ENCODE peak calls at places on chromosome X, in four cellular contexts. P is K562, H is endothelial cell of umbilical vein, I is GM12878. Q is an unnamed sample.

GRCh38 chrX:11438767-11439166 is 145.6 kb downstream of the AMELX start:
- DNase-seq in P (no peak), H (no peak), I (no peak), Q (peak; percentile 68)

GRCh38 chrX:135345328-135345645 is 36.0 kb downstream of the ETDC start:
- DNase-seq in I (no peak), H (peak; percentile 81), P (peak; percentile 28), Q (peak; percentile 49)

GRCh38 chrX:69504626-69505612 is 793 bp downstream of the NALF2 start:
- DNase-seq in I (no peak), H (no peak), P (no peak), Q (no peak)

GRCh38 chrX:100647095-100647494 is 3.1 kb downstream of the SRPX2 start:
- DNase-seq in P (no peak), H (peak; percentile 41), I (no peak), Q (no peak)

GRCh38 chrX:139559383-139560042 is 29.0 kb downstream of the F9 start:
- DNase-seq in I (peak; percentile 30), P (peak; percentile 64), H (peak; percentile 26), Q (peak; percentile 43)

GRCh38 chrX:141632124-141632523 is 42.6 kb downstream of the SPANXA2 start:
- DNase-seq in P (no peak), I (no peak), H (no peak), Q (no peak)

GRCh38 chrX:110131031-110131430 is 128.1 kb downstream of the TMEM164 start:
- DNase-seq in P (no peak), H (no peak), I (no peak), Q (no peak)

GRCh38 chrX:11059923-11060322 is 51.2 kb upstream of the HCCS start:
- DNase-seq in I (no peak), H (no peak), P (peak; percentile 3), Q (peak; percentile 35)

GRCh38 chrX:20372533-20372932 is 105.8 kb upstream of the RPS6KA3 start:
- DNase-seq in I (no peak), P (no peak), H (no peak), Q (no peak)

GRCh38 chrX:103666202-103667107 is 20.0 kb downstream of the MORF4L2 start:
- DNase-seq in P (no peak), I (no peak), H (no peak), Q (peak; percentile 38)

GRCh38 chrX:123779908-123780396 is 47.1 kb upstream of the THOC2 start:
- DNase-seq in P (peak; percentile 34), H (no peak), I (no peak), Q (no peak)

GRCh38 chrX:115892056-115892708 is 278.4 kb upstream of the AGTR2 start:
- DNase-seq in H (no peak), I (no peak), P (no peak), Q (no peak)

GRCh38 chrX:81286608-81287007 is 84.7 kb downstream of the SH3BGRL start:
- DNase-seq in I (no peak), H (no peak), P (no peak), Q (peak; percentile 26)

GRCh38 chrX:118526149-118526548 is 30.5 kb downstream of the DOCK11 start:
- DNase-seq in P (peak; percentile 41), H (no peak), I (no peak), Q (no peak)

GRCh38 chrX:117095393-117095792 is 632.6 kb upstream of the CT83 start:
- DNase-seq in I (no peak), P (no peak), H (no peak), Q (no peak)

GRCh38 chrX:131723646-131724045 is 179.8 kb downstream of the OR13H1 start:
- DNase-seq in P (no peak), H (no peak), I (no peak), Q (no peak)

GRCh38 chrX:120840826-120841225 is 34.8 kb downstream of the CT47B1 start:
- DNase-seq in I (no peak), H (peak; percentile 2), P (no peak), Q (no peak)

GRCh38 chrX:9785944-9786741 is at the start of gene SHROOM2:
- DNase-seq in I (no peak), H (no peak), P (no peak), Q (no peak)

GRCh38 chrX:34521563-34521962 is 135.5 kb downstream of the TMEM47 start:
- DNase-seq in H (peak; percentile 51), P (no peak), I (no peak), Q (peak; percentile 2)

GRCh38 chrX:119503484-119503861 is 35.2 kb downstream of the SLC25A5 start:
- DNase-seq in P (no peak), I (no peak), H (peak; percentile 59), Q (peak; percentile 81)

GRCh38 chrX:14697453-14697852 is 168.1 kb downstream of the GLRA2 start:
- DNase-seq in I (no peak), H (peak; percentile 6), P (peak; percentile 25), Q (no peak)

GRCh38 chrX:43589735-43590515 is 66.2 kb upstream of the MAOA start:
- DNase-seq in H (no peak), I (no peak), P (no peak), Q (no peak)

GRCh38 chrX:153623310-153624029 is 23.5 kb upstream of the DUSP9 start:
- DNase-seq in P (no peak), H (no peak), I (no peak), Q (no peak)

GRCh38 chrX:72358313-72358712 is 52.6 kb upstream of the CITED1 start:
- DNase-seq in H (no peak), P (no peak), I (no peak), Q (peak; percentile 33)

GRCh38 chrX:132227383-132228112 is 8.3 kb upstream of the RAP2C start:
- DNase-seq in I (no peak), H (no peak), P (no peak), Q (peak; percentile 27)

GRCh38 chrX:107563851-107564250 is 64.5 kb upstream of the PRPS1 start:
- DNase-seq in P (no peak), I (no peak), H (no peak), Q (no peak)

GRCh38 chrX:77446029-77446585 is 1.1 kb upstream of the FGF16 start:
- DNase-seq in P (no peak), H (peak; percentile 86), I (no peak), Q (no peak)

GRCh38 chrX:9466115-9466495 is 1.2 kb downstream of the TBL1X start:
- DNase-seq in P (peak; percentile 66), H (peak; percentile 23), I (no peak), Q (peak; percentile 21)

GRCh38 chrX:136205882-136206281 is 45.3 kb downstream of the MAP7D3 start:
- DNase-seq in H (no peak), P (no peak), I (no peak), Q (no peak)

GRCh38 chrX:129654652-129655546 is at the start of gene APLN:
- DNase-seq in H (peak; percentile 55), P (peak; percentile 37), I (no peak), Q (peak; percentile 19)

GRCh38 chrX:77493677-77494553 is 46.7 kb downstream of the FGF16 start:
- DNase-seq in I (no peak), P (peak; percentile 75), H (no peak), Q (peak; percentile 88)

GRCh38 chrX:74949717-74950116 is 24.5 kb upstream of the NEXMIF start:
- DNase-seq in I (no peak), H (no peak), P (peak; percentile 0), Q (no peak)

GRCh38 chrX:135522878-135523693 is 2.6 kb downstream of the INTS6L start:
- DNase-seq in P (no peak), I (no peak), H (no peak), Q (no peak)

GRCh38 chrX:132909643-132910042 is 48.8 kb downstream of the HS6ST2 start:
- DNase-seq in H (no peak), P (no peak), I (no peak), Q (peak; percentile 5)

GRCh38 chrX:102959471-102959870 is 22.4 kb downstream of the RAB40AL start:
- DNase-seq in I (no peak), P (no peak), H (no peak), Q (peak; percentile 65)

GRCh38 chrX:120000490-120001246 is 57.1 kb upstream of the NKAP start:
- DNase-seq in P (no peak), I (no peak), H (no peak), Q (peak; percentile 1)

GRCh38 chrX:358651-359143 is 28.0 kb downstream of the PPP2R3B start:
- DNase-seq in P (no peak), I (no peak), H (no peak), Q (no peak)

GRCh38 chrX:2478546-2479419 is 22.0 kb downstream of the DHRSX start:
- DNase-seq in H (no peak), P (no peak), I (no peak), Q (no peak)

GRCh38 chrX:40171513-40172168 is 73.9 kb upstream of the BCOR start:
- DNase-seq in I (no peak), P (peak; percentile 45), H (peak; percentile 25), Q (no peak)
- TF ChIP-seq FOS in I (no peak), P (no peak), H (no peak), Q (no peak)

GRCh38 chrX:92231391-92231790 is 452.2 kb downstream of the PCDH11X start:
- DNase-seq in I (no peak), P (no peak), H (no peak), Q (no peak)

GRCh38 chrX:92230628-92231027 is 451.5 kb downstream of the PCDH11X start:
- DNase-seq in P (no peak), I (no peak), H (no peak), Q (no peak)

GRCh38 chrX:92232182-92232581 is 453.0 kb downstream of the PCDH11X start:
- DNase-seq in I (no peak), H (no peak), P (no peak), Q (peak; percentile 2)
- TF ChIP-seq FOS in I (no peak), H (no peak), P (no peak), Q (no peak)

GRCh38 chrX:4764888-4765287 is 1051.4 kb upstream of the PRKX start:
- DNase-seq in P (no peak), I (no peak), H (no peak), Q (no peak)

GRCh38 chrX:4762196-4762595 is 1048.7 kb upstream of the PRKX start:
- DNase-seq in I (no peak), H (no peak), P (no peak), Q (no peak)
- TF ChIP-seq FOS in I (no peak), H (no peak), P (no peak), Q (no peak)

GRCh38 chrX:149648932-149649331 is 17.3 kb upstream of the TMEM185A start:
- DNase-seq in H (no peak), I (no peak), P (no peak), Q (no peak)
- TF ChIP-seq FOS in H (no peak), I (no peak), P (no peak), Q (no peak)